ENCODE peak calls at places on chromosomes 16 and 17, in ten cellular contexts. V is HAP-1; Q is right cardiac atrium; O is CD4-positive, CD25-positive, alpha-beta regulatory T cell; J is mucosa of descending colon; A is transverse colon; H is H1; G is PC-3; T is GM23248; B is left lung. S is an unnamed sample.
A peak's percentile ranks its signal among the peaks of the same experiment; 100 is the strongest.

GRCh38 chr16:87233928-87234327 is 83.3 kb downstream of the C16orf95 start:
- DNase-seq in V (no peak), Q (no peak), O (no peak), J (no peak), A (no peak), H (no peak), G (no peak), T (peak; percentile 61), B (no peak), S (no peak)

GRCh38 chr17:34305061-34305460 is 14.2 kb upstream of the CCL8 start:
- DNase-seq in V (no peak), Q (no peak), O (no peak), J (no peak), A (no peak), H (no peak), G (no peak), T (no peak), B (no peak), S (no peak)

GRCh38 chr16:79008036-79008868 is 592.3 kb downstream of the MAF start:
- DNase-seq in V (no peak), Q (no peak), O (no peak), J (no peak), A (no peak), H (no peak), G (no peak), T (no peak), B (no peak), S (no peak)

GRCh38 chr17:27997522-27997921 is 45.0 kb upstream of the NLK start:
- DNase-seq in V (no peak), Q (no peak), O (no peak), J (no peak), A (no peak), H (no peak), G (no peak), T (no peak), B (no peak), S (no peak)

GRCh38 chr16:69762843-69763556 is 868 bp downstream of the WWP2 start:
- DNase-seq in V (no peak), Q (no peak), O (peak; percentile 35), J (no peak), A (peak; percentile 30), H (no peak), G (peak; percentile 21), T (peak; percentile 77), B (no peak), S (no peak)

GRCh38 chr16:55495616-55496289 is 13.1 kb upstream of the LPCAT2 start:
- DNase-seq in V (no peak), Q (no peak), O (no peak), J (no peak), A (no peak), H (no peak), G (no peak), T (peak; percentile 92), B (no peak), S (no peak)

GRCh38 chr17:27559996-27560481 is 70.9 kb upstream of the LGALS9 start:
- DNase-seq in V (no peak), Q (peak; percentile 89), O (no peak), J (peak; percentile 44), A (peak; percentile 39), H (no peak), G (peak; percentile 70), T (peak; percentile 89), B (peak; percentile 63), S (peak; percentile 80)

GRCh38 chr17:17019891-17020456 is 22.3 kb upstream of the MPRIP start:
- DNase-seq in V (no peak), Q (peak; percentile 44), O (no peak), J (peak; percentile 21), A (no peak), H (no peak), G (no peak), T (no peak), B (no peak), S (peak; percentile 76)

GRCh38 chr17:51907041-51907440 is 251.5 kb downstream of the CA10 start:
- DNase-seq in V (no peak), Q (no peak), O (no peak), J (no peak), A (no peak), H (no peak), G (no peak), T (no peak), B (no peak), S (no peak)

GRCh38 chr17:51901242-51901641 is 257.3 kb downstream of the CA10 start:
- DNase-seq in V (no peak), Q (no peak), O (no peak), J (no peak), A (no peak), H (no peak), G (no peak), T (no peak), B (no peak), S (no peak)

GRCh38 chr17:51909971-51910370 is 248.5 kb downstream of the CA10 start:
- DNase-seq in V (no peak), Q (no peak), O (no peak), J (no peak), A (no peak), H (no peak), G (no peak), T (no peak), B (no peak), S (no peak)

GRCh38 chr17:51908841-51909537 is 249.5 kb downstream of the CA10 start:
- DNase-seq in V (no peak), Q (no peak), O (no peak), J (no peak), A (no peak), H (no peak), G (no peak), T (no peak), B (no peak), S (no peak)

GRCh38 chr17:51904379-51904778 is 254.1 kb downstream of the CA10 start:
- DNase-seq in V (no peak), Q (no peak), O (no peak), J (no peak), A (no peak), H (no peak), G (no peak), T (no peak), B (no peak), S (no peak)
- H3K4me1 ChIP-seq in V (no peaks in the 10 kb centered on the region), Q (no peaks in the 10 kb centered on the region), O (no peaks in the 10 kb centered on the region), J (no peaks in the 10 kb centered on the region), A (no peaks in the 10 kb centered on the region), H (no peaks in the 10 kb centered on the region), G (no peaks in the 10 kb centered on the region), T (no peaks in the 10 kb centered on the region), B (no peaks in the 10 kb centered on the region), S (no peaks in the 10 kb centered on the region)

GRCh38 chr16:10947211-10947787 is 2.9 kb downstream of the CLEC16A start:
- DNase-seq in V (no peak), Q (no peak), O (no peak), J (no peak), A (no peak), H (no peak), G (no peak), T (no peak), B (peak; percentile 30), S (no peak)

GRCh38 chr16:10946308-10946707 is 1.9 kb downstream of the CLEC16A start:
- DNase-seq in V (peak; percentile 38), Q (no peak), O (no peak), J (no peak), A (no peak), H (no peak), G (no peak), T (no peak), B (peak; percentile 51), S (no peak)

GRCh38 chr16:10942352-10943297 is at the start of gene DEXI:
- DNase-seq in V (peak; percentile 94), Q (peak; percentile 98), O (peak; percentile 95), J (peak; percentile 98), A (peak; percentile 96), H (peak; percentile 56), G (peak; percentile 90), T (peak; percentile 97), B (peak; percentile 94), S (peak; percentile 97)

GRCh38 chr16:10944249-10945064 is at the start of gene CLEC16A:
- DNase-seq in V (peak; percentile 97), Q (peak; percentile 99), O (peak; percentile 95), J (peak; percentile 99), A (peak; percentile 98), H (peak; percentile 90), G (peak; percentile 94), T (peak; percentile 100), B (peak; percentile 99), S (peak; percentile 100)

GRCh38 chr16:10945065-10945787 is 862 bp downstream of the CLEC16A start:
- DNase-seq in V (no peak), Q (no peak), O (no peak), J (no peak), A (no peak), H (no peak), G (no peak), T (no peak), B (peak; percentile 19), S (no peak)
- H3K4me1 ChIP-seq in V (peaks cover 26% of the 10 kb centered on the region), Q (peaks cover 5% of the 10 kb centered on the region), O (peaks cover 58% of the 10 kb centered on the region), J (peaks cover 33% of the 10 kb centered on the region), A (peaks cover 38% of the 10 kb centered on the region), H (peaks cover 28% of the 10 kb centered on the region), G (peaks cover 24% of the 10 kb centered on the region), T (peaks cover 31% of the 10 kb centered on the region), B (peaks cover 83% of the 10 kb centered on the region), S (peaks cover 3% of the 10 kb centered on the region)

DNA sequence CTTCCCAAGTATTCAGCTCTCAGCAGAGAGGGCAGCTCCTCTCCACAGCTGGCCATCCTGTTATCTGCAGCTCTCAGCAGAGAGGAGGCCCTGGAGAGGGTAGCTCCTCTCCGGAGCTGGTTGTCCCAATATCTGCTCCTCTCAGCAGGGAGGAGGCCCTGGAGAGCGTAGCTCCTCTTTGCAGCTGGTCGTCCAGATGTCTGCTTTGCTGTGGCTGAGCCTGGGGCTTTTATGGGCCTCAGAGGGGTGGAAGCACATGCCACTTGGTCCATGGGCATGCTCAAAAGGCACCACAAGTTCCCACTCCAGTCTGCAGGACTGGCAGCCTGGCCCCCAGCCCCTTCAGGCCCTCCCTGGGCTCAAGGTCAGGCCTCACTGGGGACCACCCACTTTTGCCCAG is 314.3 kb downstream of the KCNJ2 start:
- DNase-seq in V (no peak), Q (no peak), O (no peak), J (no peak), A (no peak), H (no peak), G (no peak), T (no peak), B (no peak), S (peak; percentile 51)
- H3K4me1 ChIP-seq in V (no peaks in the 10 kb centered on the region), Q (peaks cover 2% of the 10 kb centered on the region), O (no peaks in the 10 kb centered on the region), J (no peaks in the 10 kb centered on the region), A (no peaks in the 10 kb centered on the region), H (no peaks in the 10 kb centered on the region), G (no peaks in the 10 kb centered on the region), T (no peaks in the 10 kb centered on the region), B (no peaks in the 10 kb centered on the region), S (no peaks in the 10 kb centered on the region)

GRCh38 chr17:75098861-75099260 is 10.9 kb upstream of the ARMC7 start:
- DNase-seq in V (no peak), Q (peak; percentile 36), O (no peak), J (no peak), A (no peak), H (no peak), G (no peak), T (no peak), B (no peak), S (no peak)

GRCh38 chr17:75097865-75098264 is 10.1 kb downstream of the SLC16A5 start:
- DNase-seq in V (no peak), Q (peak; percentile 40), O (no peak), J (no peak), A (no peak), H (no peak), G (no peak), T (no peak), B (no peak), S (no peak)

GRCh38 chr17:75093543-75094158 is 5.9 kb downstream of the SLC16A5 start:
- DNase-seq in V (no peak), Q (no peak), O (no peak), J (no peak), A (no peak), H (no peak), G (no peak), T (no peak), B (no peak), S (no peak)

GRCh38 chr17:75094871-75095399 is 7.2 kb downstream of the SLC16A5 start:
- DNase-seq in V (no peak), Q (peak; percentile 31), O (no peak), J (peak; percentile 60), A (no peak), H (no peak), G (no peak), T (no peak), B (no peak), S (no peak)

GRCh38 chr17:75096082-75096625 is 8.4 kb downstream of the SLC16A5 start:
- DNase-seq in V (peak; percentile 68), Q (peak; percentile 84), O (no peak), J (peak; percentile 89), A (peak; percentile 88), H (no peak), G (peak; percentile 99), T (peak; percentile 74), B (peak; percentile 91), S (peak; percentile 80)
- H3K4me1 ChIP-seq in V (peaks cover 24% of the 10 kb centered on the region), Q (no peaks in the 10 kb centered on the region), O (no peaks in the 10 kb centered on the region), J (peaks cover 51% of the 10 kb centered on the region), A (peaks cover 45% of the 10 kb centered on the region), H (peaks cover 4% of the 10 kb centered on the region), G (peaks cover 33% of the 10 kb centered on the region), T (peaks cover 8% of the 10 kb centered on the region), B (peaks cover 62% of the 10 kb centered on the region), S (no peaks in the 10 kb centered on the region)

S was measured in aorta.